ENCODE peak calls at places on chromosomes 12 and 14, in eight cellular contexts. N is substantia nigra; Y is esophagus squamous epithelium; Q is SJCRH30; J is mesendoderm; B is Panc1; X is CD4-positive, alpha-beta T cell; S is heart left ventricle. H is an unnamed sample.

GRCh38 chr12:20390846-20391245 is 22.5 kb downstream of the PDE3A start:
- DNase-seq in N (no peak), X (no peak), J (no peak), Q (no peak), B (no peak), Y (no peak), S (no peak), H (no peak)

GRCh38 chr14:62307844-62308243 is 545.6 kb downstream of the SNAPC1 start:
- DNase-seq in S (no peak), N (no peak), Q (no peak), B (no peak), Y (no peak), J (peak), X (no peak), H (no peak)

GRCh38 chr14:91511014-91511466 is 930 bp upstream of the PPP4R3A start:
- DNase-seq in J (peak), N (no peak), Y (no peak), Q (peak), X (no peak), B (no peak), S (no peak), H (no peak)

GRCh38 chr14:54564071-54564798 is 2.7 kb upstream of the SAMD4A start:
- DNase-seq in Y (no peak), S (no peak), J (peak), X (no peak), N (no peak), B (no peak), Q (no peak), H (no peak)

GRCh38 chr14:76901171-76902055 is 75.2 kb downstream of the LRRC74A start:
- DNase-seq in N (no peak), B (no peak), Y (no peak), X (no peak), J (no peak), Q (no peak), S (no peak), H (no peak)

GRCh38 chr14:69612014-69612758 is 790 bp downstream of the SUSD6 start:
- DNase-seq in N (peak), Y (no peak), S (peak), X (no peak), Q (no peak), J (peak), B (no peak), H (peak)

GRCh38 chr12:6231359-6232268 is 31.4 kb downstream of the CD9 start:
- DNase-seq in Y (no peak), N (no peak), B (no peak), S (peak), X (no peak), J (no peak), Q (peak), H (no peak)

GRCh38 chr14:89794096-89794495 is 160.4 kb downstream of the EFCAB11 start:
- DNase-seq in Y (no peak), Q (no peak), S (no peak), B (no peak), J (no peak), X (no peak), N (no peak), H (no peak)

GRCh38 chr12:6943719-6944380 is at the start of the genes C12orf57 and RNU7-1:
- DNase-seq in Q (peak), N (peak), S (peak), J (peak), X (no peak), B (peak), Y (no peak), H (peak)

GRCh38 chr14:87443787-87444186 is 549.2 kb downstream of the GALC start:
- DNase-seq in S (no peak), B (no peak), J (no peak), Y (no peak), Q (no peak), X (no peak), N (no peak), H (no peak)

GRCh38 chr14:63891148-63891964 is 38.6 kb downstream of the SYNE2 start:
- DNase-seq in J (peak), Y (no peak), N (no peak), X (no peak), B (no peak), S (no peak), Q (no peak), H (no peak)

GRCh38 chr14:63897706-63898105 is 44.9 kb downstream of the SYNE2 start:
- DNase-seq in J (no peak), N (no peak), Q (peak), Y (no peak), X (no peak), S (no peak), B (no peak), H (no peak)

GRCh38 chr14:63893701-63894458 is 41.1 kb downstream of the SYNE2 start:
- DNase-seq in J (peak), S (no peak), Q (no peak), Y (no peak), B (no peak), X (no peak), N (no peak), H (no peak)

GRCh38 chr14:63896278-63896720 is 43.5 kb downstream of the SYNE2 start:
- DNase-seq in X (no peak), Q (peak), B (no peak), N (no peak), Y (no peak), S (no peak), J (no peak), H (no peak)

DNA sequence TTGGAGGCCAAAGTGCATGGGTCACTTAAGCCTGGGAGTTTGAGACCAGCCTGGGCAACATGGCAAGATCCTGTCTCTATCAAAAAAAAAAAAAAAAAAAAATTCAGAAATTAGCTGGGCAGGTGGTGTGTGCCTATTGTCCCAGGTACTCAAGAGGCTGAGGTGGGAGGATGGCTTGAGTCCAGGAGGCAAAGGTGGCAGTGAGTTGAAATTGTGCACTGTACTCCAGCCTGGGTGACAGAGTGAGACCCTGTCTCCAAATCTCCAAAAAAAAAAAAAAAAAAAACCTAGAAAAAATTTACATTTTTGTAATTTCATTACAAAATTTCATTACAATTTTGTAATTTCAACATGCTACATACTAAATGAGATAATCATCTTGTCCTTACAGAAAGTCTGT is 42.7 kb downstream of the SYNE2 start:
- DNase-seq in Q (no peak), Y (no peak), B (no peak), X (no peak), S (no peak), J (no peak), N (no peak), H (no peak)
- H3K27ac ChIP-seq in Q (no peak), Y (peak), B (peak), X (no peak), S (peak), J (no peak), N (no peak), H (no peak)

GRCh38 chr12:11727133-11727664 is 77.7 kb downstream of the ETV6 start:
- DNase-seq in N (peak), X (peak), S (no peak), B (no peak), Q (no peak), Y (no peak), J (no peak), H (peak)

GRCh38 chr12:11730299-11731041 is 81.0 kb downstream of the ETV6 start:
- DNase-seq in Y (no peak), S (no peak), J (no peak), B (no peak), Q (no peak), X (no peak), N (no peak), H (no peak)

GRCh38 chr12:11728154-11728755 is 78.8 kb downstream of the ETV6 start:
- DNase-seq in S (no peak), N (no peak), J (no peak), X (no peak), Y (no peak), B (no peak), Q (no peak), H (no peak)

GRCh38 chr12:11729439-11730150 is 80.1 kb downstream of the ETV6 start:
- DNase-seq in J (no peak), S (no peak), B (no peak), Q (no peak), X (no peak), Y (no peak), N (no peak), H (no peak)

GRCh38 chr12:11729008-11729407 is 79.5 kb downstream of the ETV6 start:
- DNase-seq in N (no peak), J (no peak), Y (no peak), B (no peak), Q (no peak), X (no peak), S (no peak), H (no peak)
- H3K27ac ChIP-seq in N (no peak), J (no peak), Y (peak), B (no peak), Q (no peak), X (no peak), S (no peak), H (no peak)

DNA sequence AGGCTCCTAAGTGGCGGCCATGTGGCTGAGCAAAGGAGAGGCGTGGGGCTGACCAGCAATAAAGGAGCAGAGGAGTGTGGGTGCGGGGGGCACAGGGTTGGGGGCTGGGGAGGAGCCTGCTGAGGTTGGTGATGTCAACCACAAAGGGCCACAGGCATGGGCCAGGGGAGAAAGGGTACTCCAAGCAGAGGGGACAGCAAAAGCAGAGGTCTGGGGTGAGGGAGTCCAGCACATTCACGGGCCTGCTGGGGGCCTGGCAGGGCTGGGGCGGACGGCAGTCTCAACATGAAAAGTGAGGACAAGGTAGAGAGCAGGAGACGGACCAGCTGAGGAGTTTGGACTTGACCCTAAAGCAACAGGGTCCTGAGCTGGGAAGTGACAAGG is 81.7 kb downstream of the CHGA start:
- DNase-seq in Q (no peak), X (no peak), Y (no peak), B (no peak), S (no peak), J (no peak), N (no peak), H (no peak)
- H3K27ac ChIP-seq in Q (no peak), X (no peak), Y (peak), B (no peak), S (no peak), J (no peak), N (peak), H (no peak)

GRCh38 chr14:100081997-100082625 is 16.9 kb downstream of the EVL start:
- DNase-seq in N (no peak), J (no peak), X (no peak), Y (no peak), B (no peak), Q (no peak), S (no peak), H (no peak)
- H3K27ac ChIP-seq in N (no peak), J (no peak), X (peak), Y (no peak), B (no peak), Q (no peak), S (no peak), H (peak)

DNA sequence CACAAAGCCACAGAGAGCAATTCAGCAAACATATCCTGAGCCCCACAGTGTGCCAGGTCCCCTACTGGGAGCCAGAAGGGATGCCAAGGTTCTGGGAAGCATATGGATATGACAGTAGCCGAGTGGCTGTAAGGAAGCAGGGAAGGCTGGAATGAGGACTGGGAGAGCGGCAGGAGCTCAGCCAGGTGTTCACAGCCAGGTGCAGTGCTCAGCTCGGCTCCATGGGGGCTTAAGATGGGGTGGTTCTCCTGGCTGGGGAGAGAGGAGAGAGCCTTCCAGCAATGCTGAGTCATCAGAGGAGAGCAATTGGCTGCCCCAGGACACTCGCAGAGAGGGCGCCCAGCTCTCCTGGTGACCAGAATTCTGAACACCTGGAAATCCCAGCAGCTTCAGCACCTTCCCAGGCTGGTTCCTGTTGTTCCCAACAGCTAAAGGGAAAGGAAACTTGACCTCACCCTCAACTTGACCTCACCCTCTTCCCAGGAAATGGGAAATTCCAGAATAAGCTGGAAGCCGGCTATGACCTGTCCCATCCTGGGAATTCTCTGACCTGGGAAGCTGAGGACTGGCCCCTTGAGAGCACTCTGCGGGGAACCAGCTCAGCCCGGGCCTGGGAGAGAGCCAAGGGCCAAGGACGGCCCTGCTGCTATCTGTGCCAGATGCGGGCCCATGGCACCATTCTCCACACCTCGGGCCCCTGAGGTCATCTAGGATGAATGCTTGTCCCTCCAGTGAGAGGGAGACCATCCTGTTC is 34.6 kb downstream of the SLC6A12 start:
- DNase-seq in X (no peak), S (peak), B (no peak), Y (no peak), N (no peak), Q (no peak), J (peak), H (no peak)
- H3K27ac ChIP-seq in X (no peak), S (peak), B (no peak), Y (no peak), N (no peak), Q (no peak), J (no peak), H (no peak)

GRCh38 chr12:111781085-111781658 is 14.4 kb downstream of the ALDH2 start:
- DNase-seq in X (no peak), Q (no peak), J (no peak), N (no peak), B (no peak), S (no peak), Y (no peak), H (no peak)

GRCh38 chr12:111788178-111788654 is 21.5 kb downstream of the ALDH2 start:
- DNase-seq in N (peak), Y (no peak), J (no peak), B (peak), X (no peak), Q (peak), S (no peak), H (no peak)

GRCh38 chr12:111785651-111786050 is 18.9 kb downstream of the ALDH2 start:
- DNase-seq in X (no peak), J (no peak), Q (no peak), Y (no peak), B (no peak), N (no peak), S (no peak), H (no peak)

GRCh38 chr12:111783046-111783445 is 16.3 kb downstream of the ALDH2 start:
- DNase-seq in S (no peak), X (no peak), J (no peak), N (no peak), Y (no peak), Q (no peak), B (no peak), H (no peak)

DNA sequence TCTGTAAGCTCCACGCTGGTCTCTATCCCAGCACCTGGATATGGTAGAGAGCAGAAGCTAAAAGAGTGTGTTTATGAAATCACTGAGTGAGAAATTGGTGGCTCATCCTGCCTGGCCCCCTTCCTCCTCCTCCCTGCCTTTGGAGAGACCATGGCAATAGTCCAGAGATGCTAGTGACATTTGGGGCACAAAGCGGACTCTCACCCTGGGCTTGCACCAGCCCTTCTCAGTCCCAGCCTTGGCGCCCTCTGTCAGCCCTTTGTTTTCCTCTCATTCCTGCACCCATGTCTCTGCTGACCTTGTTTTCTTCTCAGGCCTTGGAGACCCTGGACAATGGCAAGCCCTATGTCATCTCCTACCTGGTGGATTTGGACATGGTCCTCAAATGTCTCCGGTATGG is 18.2 kb downstream of the ALDH2 start:
- DNase-seq in Y (no peak), B (no peak), N (no peak), S (no peak), X (no peak), Q (no peak), J (no peak), H (no peak)
- H3K27ac ChIP-seq in Y (no peak), B (no peak), N (no peak), S (no peak), X (no peak), Q (no peak), J (no peak), H (no peak)